ENCODE peak calls at places on chromosomes 5 and 9, in four cellular contexts. One of them, this sample, is unnamed.

GRCh38 chr9:3513265-3513818 is 12.5 kb downstream of the RFX3 start:
- DNase-seq in fibroblast of the aortic adventitia: no peak
- DNase-seq in cardiac muscle cell: no peak
- DNase-seq in fibroblast of pulmonary artery: no peak
- DNase-seq in this sample: no peak

GRCh38 chr5:112434650-112435049 is 15.6 kb upstream of the EPB41L4A start:
- DNase-seq in fibroblast of the aortic adventitia: no peak
- DNase-seq in cardiac muscle cell: no peak
- DNase-seq in fibroblast of pulmonary artery: no peak
- DNase-seq in this sample: no peak

GRCh38 chr5:100595152-100595811 is 60.1 kb downstream of the FAM174A start:
- DNase-seq in cardiac muscle cell: no peak
- DNase-seq in fibroblast of the aortic adventitia: peak; percentile 97
- DNase-seq in fibroblast of pulmonary artery: peak; percentile 94
- DNase-seq in this sample: peak; percentile 89

GRCh38 chr9:93815677-93816076 is 139.5 kb downstream of the BARX1 start:
- DNase-seq in fibroblast of pulmonary artery: no peak
- DNase-seq in cardiac muscle cell: no peak
- DNase-seq in fibroblast of the aortic adventitia: no peak
- DNase-seq in this sample: no peak

GRCh38 chr9:135827301-135827700 is 80.0 kb downstream of the CAMSAP1 start:
- DNase-seq in cardiac muscle cell: no peak
- DNase-seq in fibroblast of pulmonary artery: no peak
- DNase-seq in fibroblast of the aortic adventitia: no peak
- DNase-seq in this sample: no peak

GRCh38 chr5:107948377-107948776 is 277.6 kb upstream of the EFNA5 start:
- DNase-seq in cardiac muscle cell: no peak
- DNase-seq in fibroblast of the aortic adventitia: no peak
- DNase-seq in fibroblast of pulmonary artery: no peak
- DNase-seq in this sample: no peak

GRCh38 chr5:9194509-9194908 is 351.4 kb downstream of the SEMA5A start:
- DNase-seq in fibroblast of the aortic adventitia: peak; percentile 84
- DNase-seq in cardiac muscle cell: no peak
- DNase-seq in fibroblast of pulmonary artery: peak; percentile 53
- DNase-seq in this sample: peak; percentile 65

GRCh38 chr5:39624890-39625289 is 200.1 kb upstream of the DAB2 start:
- DNase-seq in cardiac muscle cell: no peak
- DNase-seq in fibroblast of the aortic adventitia: no peak
- DNase-seq in fibroblast of pulmonary artery: no peak
- DNase-seq in this sample: no peak

GRCh38 chr5:139641116-139642080 is 6.8 kb upstream of the CXXC5 start:
- DNase-seq in cardiac muscle cell: no peak
- DNase-seq in fibroblast of the aortic adventitia: no peak
- DNase-seq in fibroblast of pulmonary artery: no peak
- DNase-seq in this sample: no peak

GRCh38 chr5:33105521-33105941 is 335.2 kb upstream of the TARS1 start:
- DNase-seq in cardiac muscle cell: no peak
- DNase-seq in fibroblast of pulmonary artery: peak; percentile 74
- DNase-seq in fibroblast of the aortic adventitia: peak; percentile 97
- DNase-seq in this sample: peak; percentile 73

GRCh38 chr5:149999359-149999758 is 1.1 kb downstream of the TIGD6 start:
- DNase-seq in fibroblast of the aortic adventitia: peak; percentile 19
- DNase-seq in cardiac muscle cell: no peak
- DNase-seq in fibroblast of pulmonary artery: no peak
- DNase-seq in this sample: no peak

GRCh38 chr5:39176740-39177628 is 42.4 kb downstream of the FYB1 start:
- DNase-seq in fibroblast of pulmonary artery: no peak
- DNase-seq in cardiac muscle cell: no peak
- DNase-seq in fibroblast of the aortic adventitia: no peak
- DNase-seq in this sample: no peak

GRCh38 chr5:129541648-129542251 is 81.7 kb downstream of the ADAMTS19 start:
- DNase-seq in cardiac muscle cell: peak; percentile 8
- DNase-seq in fibroblast of the aortic adventitia: no peak
- DNase-seq in fibroblast of pulmonary artery: peak; percentile 32
- DNase-seq in this sample: no peak

GRCh38 chr5:155101697-155102096 is 88.1 kb downstream of the KIF4B start:
- DNase-seq in fibroblast of pulmonary artery: no peak
- DNase-seq in cardiac muscle cell: no peak
- DNase-seq in fibroblast of the aortic adventitia: no peak
- DNase-seq in this sample: no peak

GRCh38 chr5:51194626-51195025 is 188.6 kb upstream of the ISL1 start:
- DNase-seq in fibroblast of pulmonary artery: no peak
- DNase-seq in fibroblast of the aortic adventitia: no peak
- DNase-seq in cardiac muscle cell: no peak
- DNase-seq in this sample: no peak

GRCh38 chr5:134410822-134411221 is 859 bp downstream of the CDKN2AIPNL start:
- DNase-seq in fibroblast of the aortic adventitia: no peak
- DNase-seq in cardiac muscle cell: no peak
- DNase-seq in fibroblast of pulmonary artery: no peak
- DNase-seq in this sample: no peak

GRCh38 chr9:113446323-113446740 is 17.2 kb upstream of the RGS3 start:
- DNase-seq in fibroblast of pulmonary artery: peak; percentile 75
- DNase-seq in fibroblast of the aortic adventitia: peak; percentile 78
- DNase-seq in cardiac muscle cell: peak; percentile 63
- DNase-seq in this sample: peak; percentile 44

GRCh38 chr9:16830806-16831205 is 39.7 kb downstream of the BNC2 start:
- DNase-seq in cardiac muscle cell: no peak
- DNase-seq in fibroblast of the aortic adventitia: no peak
- DNase-seq in fibroblast of pulmonary artery: no peak
- DNase-seq in this sample: no peak

GRCh38 chr5:137792291-137792690 is 38.1 kb upstream of the HNRNPA0 start:
- DNase-seq in fibroblast of the aortic adventitia: no peak
- DNase-seq in fibroblast of pulmonary artery: no peak
- DNase-seq in cardiac muscle cell: no peak
- DNase-seq in this sample: no peak

DNA sequence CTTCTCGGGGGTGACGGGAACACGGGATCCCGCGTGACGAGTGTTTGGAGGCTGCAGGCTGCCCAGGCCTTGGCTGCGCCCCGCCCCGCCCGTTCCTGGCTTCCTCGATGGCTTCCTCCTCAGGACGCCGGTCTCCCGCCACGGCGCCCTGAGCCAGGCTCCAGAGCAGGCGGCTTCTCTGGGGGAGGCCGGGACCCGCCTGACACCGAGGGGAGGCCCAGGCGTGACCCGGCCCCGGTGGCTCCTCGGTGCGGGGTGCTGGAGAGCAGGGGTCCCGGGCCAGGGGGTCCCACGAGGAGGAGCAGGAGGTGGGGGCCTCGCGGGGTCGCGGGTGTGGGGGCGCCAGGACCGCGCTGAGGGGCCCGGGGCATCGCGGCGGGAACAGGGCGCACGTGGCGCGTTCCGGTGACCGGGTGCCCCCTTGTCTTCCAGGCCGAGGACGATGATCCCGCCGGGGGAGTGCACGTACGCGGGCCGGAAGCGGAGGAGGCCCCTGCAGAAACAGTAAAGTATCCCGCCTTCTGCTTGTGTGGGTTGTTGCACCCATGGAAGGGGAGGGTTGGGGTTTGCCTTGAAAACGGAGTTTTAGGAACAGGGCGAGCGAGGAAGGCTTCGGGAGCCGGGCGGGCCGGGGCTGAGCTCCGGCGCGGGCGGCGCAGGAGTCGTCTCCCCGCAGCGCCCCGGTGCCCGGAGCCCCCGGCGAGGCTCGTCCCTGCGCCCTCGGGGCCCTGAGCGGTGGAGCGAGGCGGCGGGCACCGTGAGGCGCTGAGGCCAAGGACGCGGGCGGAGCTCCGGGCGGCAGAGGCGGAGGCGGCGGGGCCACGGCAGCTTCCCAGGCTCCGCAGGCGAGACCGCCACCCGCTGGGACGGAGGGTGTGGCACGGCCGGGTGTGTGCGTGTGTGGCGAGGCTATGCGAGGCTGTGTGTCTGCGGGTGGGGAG is 22.2 kb downstream of the AHRR start:
- DNase-seq in fibroblast of pulmonary artery: peak; percentile 70
- DNase-seq in fibroblast of the aortic adventitia: peak; percentile 65
- DNase-seq in cardiac muscle cell: peak; percentile 62
- DNase-seq in this sample: peak; percentile 46
- TF ChIP-seq CTCF in fibroblast of pulmonary artery: no peak
- TF ChIP-seq CTCF in fibroblast of the aortic adventitia: no peak
- TF ChIP-seq CTCF in cardiac muscle cell: no peak
- TF ChIP-seq CTCF in this sample: no peak

GRCh38 chr9:118809160-118809625 is 560.0 kb downstream of the BRINP1 start:
- DNase-seq in fibroblast of the aortic adventitia: no peak
- DNase-seq in cardiac muscle cell: no peak
- DNase-seq in fibroblast of pulmonary artery: no peak
- DNase-seq in this sample: no peak
- TF ChIP-seq CTCF in fibroblast of the aortic adventitia: no peak
- TF ChIP-seq CTCF in cardiac muscle cell: no peak
- TF ChIP-seq CTCF in fibroblast of pulmonary artery: no peak
- TF ChIP-seq CTCF in this sample: no peak

GRCh38 chr9:2354216-2354615 is 267.4 kb upstream of the VLDLR start:
- DNase-seq in cardiac muscle cell: no peak
- DNase-seq in fibroblast of the aortic adventitia: peak; percentile 10
- DNase-seq in fibroblast of pulmonary artery: no peak
- DNase-seq in this sample: no peak
- TF ChIP-seq CTCF in cardiac muscle cell: no peak
- TF ChIP-seq CTCF in fibroblast of the aortic adventitia: no peak
- TF ChIP-seq CTCF in fibroblast of pulmonary artery: no peak
- TF ChIP-seq CTCF in this sample: no peak

GRCh38 chr5:122498163-122498562 is 186.1 kb downstream of the SNCAIP start:
- DNase-seq in fibroblast of the aortic adventitia: no peak
- DNase-seq in fibroblast of pulmonary artery: peak; percentile 15
- DNase-seq in cardiac muscle cell: peak; percentile 52
- DNase-seq in this sample: no peak

GRCh38 chr5:122501087-122501435 is 189.0 kb downstream of the SNCAIP start:
- DNase-seq in fibroblast of the aortic adventitia: peak; percentile 69
- DNase-seq in cardiac muscle cell: no peak
- DNase-seq in fibroblast of pulmonary artery: peak; percentile 36
- DNase-seq in this sample: no peak

GRCh38 chr5:122499617-122500016 is 187.6 kb downstream of the SNCAIP start:
- DNase-seq in cardiac muscle cell: no peak
- DNase-seq in fibroblast of pulmonary artery: no peak
- DNase-seq in fibroblast of the aortic adventitia: peak; percentile 40
- DNase-seq in this sample: no peak

GRCh38 chr5:122500245-122501086 is 188.4 kb downstream of the SNCAIP start:
- DNase-seq in fibroblast of the aortic adventitia: peak; percentile 74
- DNase-seq in fibroblast of pulmonary artery: peak; percentile 73
- DNase-seq in cardiac muscle cell: peak; percentile 65
- DNase-seq in this sample: peak; percentile 53
- TF ChIP-seq CTCF in fibroblast of the aortic adventitia: peak; percentile 67
- TF ChIP-seq CTCF in fibroblast of pulmonary artery: peak; percentile 68
- TF ChIP-seq CTCF in cardiac muscle cell: peak; percentile 65
- TF ChIP-seq CTCF in this sample: peak; percentile 79

GRCh38 chr9:84315278-84315877 is 25.2 kb downstream of the SLC28A3 start:
- DNase-seq in fibroblast of the aortic adventitia: peak; percentile 66
- DNase-seq in fibroblast of pulmonary artery: peak; percentile 76
- DNase-seq in cardiac muscle cell: peak; percentile 56
- DNase-seq in this sample: peak; percentile 32

GRCh38 chr9:84314306-84314705 is 26.3 kb downstream of the SLC28A3 start:
- DNase-seq in cardiac muscle cell: no peak
- DNase-seq in fibroblast of pulmonary artery: no peak
- DNase-seq in fibroblast of the aortic adventitia: no peak
- DNase-seq in this sample: no peak

GRCh38 chr9:84322830-84323229 is 17.7 kb downstream of the SLC28A3 start:
- DNase-seq in cardiac muscle cell: no peak
- DNase-seq in fibroblast of pulmonary artery: peak; percentile 63
- DNase-seq in fibroblast of the aortic adventitia: peak; percentile 50
- DNase-seq in this sample: peak; percentile 11

DNA sequence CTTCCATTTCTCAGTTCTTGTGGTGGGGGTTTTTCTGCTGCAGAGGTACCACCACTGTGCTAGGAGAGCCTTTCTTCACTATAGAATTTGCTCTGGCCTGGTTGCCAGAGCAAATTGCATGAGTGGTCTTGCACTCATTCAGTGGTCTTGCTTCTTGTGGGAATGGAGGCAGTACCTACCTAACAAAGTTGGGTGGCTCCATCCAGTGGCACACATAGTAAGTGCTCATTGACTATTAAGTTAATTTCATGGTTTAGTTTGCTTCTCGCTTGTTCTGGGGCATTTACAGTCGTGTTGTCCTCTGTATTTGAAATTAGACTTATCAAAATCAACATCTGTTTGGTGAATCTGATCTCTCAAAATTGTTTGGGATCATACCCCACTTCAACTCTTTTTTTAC is 23.0 kb downstream of the SLC28A3 start:
- DNase-seq in fibroblast of the aortic adventitia: no peak
- DNase-seq in fibroblast of pulmonary artery: no peak
- DNase-seq in cardiac muscle cell: no peak
- DNase-seq in this sample: no peak
- TF ChIP-seq CTCF in fibroblast of the aortic adventitia: no peak
- TF ChIP-seq CTCF in fibroblast of pulmonary artery: peak; percentile 21
- TF ChIP-seq CTCF in cardiac muscle cell: peak; percentile 11
- TF ChIP-seq CTCF in this sample: peak; percentile 54

DNA sequence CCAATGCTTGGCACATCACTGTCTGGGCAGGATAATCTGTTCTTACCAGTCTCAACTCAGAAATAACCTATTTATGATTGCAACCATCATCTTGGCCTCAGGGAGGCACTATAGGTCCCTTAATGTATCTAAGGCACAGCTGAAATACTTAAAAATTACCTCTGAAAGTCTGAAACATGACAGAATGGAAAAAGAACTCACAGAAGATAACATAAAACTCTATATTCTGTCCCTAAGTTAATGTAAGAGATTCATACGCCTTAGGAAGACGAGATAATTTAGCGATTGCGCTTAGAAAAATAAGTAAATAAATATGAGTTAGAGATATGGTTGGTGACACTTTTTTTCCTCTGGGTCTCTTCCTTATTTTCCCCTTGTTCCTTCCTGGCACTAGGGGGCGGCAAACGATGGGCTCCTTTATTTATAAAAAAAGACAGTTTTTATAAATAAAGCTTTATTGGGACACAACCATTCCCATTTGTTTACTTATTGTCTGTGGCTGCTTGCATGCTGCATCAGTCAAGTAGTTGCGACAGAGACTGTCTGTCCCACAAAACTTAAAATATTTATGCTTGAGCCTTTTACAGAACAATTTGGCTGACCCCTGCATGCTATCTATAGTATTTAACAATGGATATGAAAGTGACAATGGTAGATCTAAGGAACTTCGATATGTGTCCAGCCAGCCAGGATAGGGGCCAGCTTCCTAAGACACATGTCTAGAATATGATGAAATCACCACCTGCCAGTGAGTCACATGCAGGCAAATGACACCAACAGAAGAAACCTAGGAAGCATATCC is 79.6 kb downstream of the PDE4D start:
- DNase-seq in cardiac muscle cell: peak; percentile 63
- DNase-seq in fibroblast of the aortic adventitia: peak; percentile 75
- DNase-seq in fibroblast of pulmonary artery: peak; percentile 84
- DNase-seq in this sample: peak; percentile 58
- TF ChIP-seq CTCF in cardiac muscle cell: peak; percentile 56
- TF ChIP-seq CTCF in fibroblast of the aortic adventitia: peak; percentile 54
- TF ChIP-seq CTCF in fibroblast of pulmonary artery: peak; percentile 56
- TF ChIP-seq CTCF in this sample: peak; percentile 89

GRCh38 chr5:94785111-94785510 is 166.6 kb downstream of the SLF1 start:
- DNase-seq in cardiac muscle cell: no peak
- DNase-seq in fibroblast of the aortic adventitia: peak; percentile 15
- DNase-seq in fibroblast of pulmonary artery: peak; percentile 8
- DNase-seq in this sample: no peak
- TF ChIP-seq CTCF in cardiac muscle cell: no peak
- TF ChIP-seq CTCF in fibroblast of the aortic adventitia: peak; percentile 27
- TF ChIP-seq CTCF in fibroblast of pulmonary artery: peak; percentile 17
- TF ChIP-seq CTCF in this sample: peak; percentile 51

This sample was measured in HFFc6.